ENCODE peak calls at places on chromosomes 12 and 14, in four cellular contexts. A is cardiac fibroblast, Z is astrocyte of the spinal cord, E is HT1080. D is an unnamed sample.

GRCh38 chr12:65925626-65926025 is 101.3 kb downstream of the HMGA2 start:
- DNase-seq in A (no peak), Z (no peak), E (no peak), D (no peak)

GRCh38 chr12:76360316-76360715 is 12.1 kb upstream of the BBS10 start:
- DNase-seq in A (no peak), Z (no peak), E (no peak), D (peak; percentile 54)

GRCh38 chr12:13049816-13050215 is 5.6 kb downstream of the FAM234B start:
- DNase-seq in A (peak; percentile 78), Z (peak; percentile 43), E (no peak), D (no peak)

GRCh38 chr12:16788888-16789790 is 183.2 kb upstream of the LMO3 start:
- DNase-seq in A (no peak), Z (no peak), E (peak; percentile 4), D (no peak)

GRCh38 chr12:93563807-93564538 is 8.5 kb upstream of the SOCS2 start:
- DNase-seq in A (peak; percentile 42), Z (peak; percentile 11), E (peak; percentile 18), D (no peak)

GRCh38 chr14:53338192-53338591 is 185.1 kb upstream of the DDHD1 start:
- DNase-seq in A (peak; percentile 39), Z (peak; percentile 63), E (peak; percentile 81), D (no peak)

GRCh38 chr12:58541300-58541690 is 379.0 kb downstream of the LRIG3 start:
- DNase-seq in A (peak; percentile 26), Z (peak; percentile 39), E (no peak), D (no peak)

GRCh38 chr12:110224379-110225304 is 56.4 kb upstream of the ATP2A2 start:
- DNase-seq in A (peak; percentile 92), Z (peak; percentile 88), E (peak; percentile 67), D (no peak)

GRCh38 chr14:68509188-68509953 is 283.5 kb downstream of the ZFP36L1 start:
- DNase-seq in A (no peak), Z (no peak), E (no peak), D (no peak)

GRCh38 chr14:22865424-22866215 is 5.9 kb upstream of the LRP10 start:
- DNase-seq in A (no peak), Z (no peak), E (no peak), D (peak; percentile 18)

GRCh38 chr14:75648066-75648838 is 12.4 kb downstream of the ERG28 start:
- DNase-seq in A (peak; percentile 95), Z (peak; percentile 99), E (peak; percentile 97), D (peak; percentile 81)

GRCh38 chr14:69055125-69055524 is 76.0 kb upstream of the ACTN1 start:
- DNase-seq in A (peak; percentile 78), Z (peak; percentile 97), E (peak; percentile 99), D (no peak)

GRCh38 chr12:3311027-3311402 is 180.0 kb upstream of the PRMT8 start:
- DNase-seq in A (no peak), Z (peak; percentile 13), E (peak; percentile 67), D (peak; percentile 93)

GRCh38 chr14:39055786-39056474 is 47.1 kb downstream of the SEC23A start:
- DNase-seq in A (no peak), Z (no peak), E (peak; percentile 14), D (no peak)

GRCh38 chr12:27622436-27623185 is 73.6 kb upstream of the REP15 start:
- DNase-seq in A (no peak), Z (no peak), E (no peak), D (no peak)

GRCh38 chr12:795305-795704 is 42.9 kb downstream of the WNK1 start:
- DNase-seq in A (no peak), Z (no peak), E (no peak), D (no peak)

GRCh38 chr12:93174473-93174872 is 203.3 kb upstream of the NUDT4 start:
- DNase-seq in A (no peak), Z (no peak), E (no peak), D (no peak)

GRCh38 chr12:111322336-111323250 is 46.3 kb downstream of the PHETA1 start:
- DNase-seq in A (peak; percentile 7), Z (peak; percentile 53), E (peak; percentile 53), D (peak; percentile 75)

GRCh38 chr14:67949771-67950170 is 130.2 kb downstream of the RAD51B start:
- DNase-seq in A (no peak), Z (no peak), E (no peak), D (no peak)

GRCh38 chr12:75888398-75888797 is 143.2 kb downstream of the PHLDA1 start:
- DNase-seq in A (no peak), Z (no peak), E (no peak), D (no peak)

GRCh38 chr12:124693356-124693755 is 125.9 kb upstream of the NCOR2 start:
- DNase-seq in A (no peak), Z (no peak), E (no peak), D (peak; percentile 59)

GRCh38 chr12:4478933-4479332 is 33.3 kb upstream of the FGF6 start:
- DNase-seq in A (no peak), Z (no peak), E (no peak), D (no peak)

D was measured in kidney.